ENCODE peak calls at places on chromosomes 7 and 10, in six cellular contexts. R is coronary artery; V is GF-D8; M is stimulated activated naive CD4-positive, alpha-beta T cell; S is M059J; O is DMS153. U is an unnamed sample.

GRCh38 chr7:152131981-152132494 is 106.6 kb downstream of the GALNT11 start:
- DNase-seq in R (no peak), V (no peak), M (no peak), S (no peak), O (no peak), U (no peak)

GRCh38 chr7:121394709-121395140 is 1.4 kb downstream of the FAM3C start:
- DNase-seq in R (no peak), V (no peak), M (no peak), S (peak), O (no peak), U (no peak)

GRCh38 chr7:149196705-149197171 is 1.4 kb downstream of the ZNF282 start:
- DNase-seq in R (no peak), V (no peak), M (no peak), S (peak), O (no peak), U (no peak)

GRCh38 chr7:44383566-44383965 is 58.2 kb upstream of the CAMK2B start:
- DNase-seq in R (peak), V (no peak), M (no peak), S (peak), O (no peak), U (no peak)

GRCh38 chr7:80775481-80775880 is 137.0 kb downstream of the CD36 start:
- DNase-seq in R (no peak), V (no peak), M (no peak), S (peak), O (no peak), U (no peak)

GRCh38 chr7:151684408-151685175 is 164.9 kb upstream of the RHEB start:
- DNase-seq in R (no peak), V (no peak), M (no peak), S (peak), O (no peak), U (no peak)

GRCh38 chr7:94003446-94004023 is 620 bp downstream of the BET1 start:
- DNase-seq in R (no peak), V (no peak), M (peak), S (peak), O (no peak), U (no peak)

GRCh38 chr10:36302086-36302485 is 660.0 kb upstream of the FZD8 start:
- DNase-seq in R (no peak), V (no peak), M (no peak), S (no peak), O (no peak), U (no peak)

GRCh38 chr10:8400151-8400550 is 345.7 kb downstream of the GATA3 start:
- DNase-seq in R (no peak), V (no peak), M (no peak), S (no peak), O (no peak), U (no peak)

GRCh38 chr10:80356563-80356999 is at the start of the genes DYDC1 and DYDC2:
- DNase-seq in R (no peak), V (no peak), M (peak), S (peak), O (peak), U (no peak)

GRCh38 chr7:18846765-18847215 is 270.6 kb downstream of the TWIST1 start:
- DNase-seq in R (no peak), V (no peak), M (no peak), S (peak), O (no peak), U (no peak)

GRCh38 chr7:115009139-115009538 is 87.2 kb downstream of the MDFIC start:
- DNase-seq in R (no peak), V (peak), M (no peak), S (no peak), O (no peak), U (no peak)

GRCh38 chr7:92725161-92725925 is 111.0 kb downstream of the CDK6 start:
- DNase-seq in R (no peak), V (no peak), M (no peak), S (no peak), O (no peak), U (no peak)

GRCh38 chr10:133307776-133308430 is 769 bp downstream of the TUBGCP2 start:
- DNase-seq in R (no peak), V (peak), M (peak), S (peak), O (peak), U (no peak)

GRCh38 chr7:151566897-151567320 is 47.2 kb upstream of the RHEB start:
- DNase-seq in R (no peak), V (peak), M (no peak), S (no peak), O (no peak), U (peak)

GRCh38 chr7:158284121-158284520 is 303.5 kb downstream of the PTPRN2 start:
- DNase-seq in R (peak), V (no peak), M (no peak), S (no peak), O (no peak), U (no peak)

GRCh38 chr7:82729172-82730030 is 285.8 kb upstream of the CACNA2D1 start:
- DNase-seq in R (no peak), V (no peak), M (no peak), S (peak), O (peak), U (no peak)

U was measured in SIG-M5.